ENCODE peak calls at places on chromosomes 11 and 22, in four cellular contexts. L is HFF-Myc, I is suprapubic skin, R is coronary artery. Y is an unnamed sample.

GRCh38 chr22:27212617-27213177 is 555.3 kb downstream of the MIAT start:
- DNase-seq in L (peak), I (peak), R (peak), Y (no peak)

GRCh38 chr22:28716686-28717085 is 24.9 kb downstream of the CHEK2 start:
- DNase-seq in L (no peak), I (no peak), R (no peak), Y (no peak)

GRCh38 chr11:68950776-68951175 is 30.0 kb downstream of the MRGPRD start:
- DNase-seq in L (no peak), I (no peak), R (no peak), Y (no peak)

GRCh38 chr11:70578371-70578770 is 180.0 kb downstream of the CTTN start:
- DNase-seq in L (no peak), I (peak), R (no peak), Y (no peak)

GRCh38 chr11:111793863-111794262 is 27.7 kb upstream of the PPP2R1B start:
- DNase-seq in L (no peak), I (no peak), R (no peak), Y (no peak)

GRCh38 chr11:23124996-23125395 is 264.7 kb upstream of the CCDC179 start:
- DNase-seq in L (no peak), I (no peak), R (no peak), Y (no peak)

GRCh38 chr11:36475192-36475591 is 34.9 kb downstream of the TRAF6 start:
- DNase-seq in L (no peak), I (no peak), R (no peak), Y (no peak)

GRCh38 chr11:61955031-61955415 is 4.9 kb downstream of the BEST1 start:
- DNase-seq in L (no peak), I (no peak), R (peak), Y (peak)

GRCh38 chr11:110689306-110689705 is 22.9 kb downstream of the ARHGAP20 start:
- DNase-seq in L (no peak), I (no peak), R (no peak), Y (no peak)

GRCh38 chr22:29031236-29031982 is 30.2 kb downstream of the C22orf31 start:
- DNase-seq in L (peak), I (peak), R (peak), Y (no peak)

GRCh38 chr11:10809373-10810199 is 860 bp upstream of the EIF4G2 start:
- DNase-seq in L (peak), I (no peak), R (no peak), Y (no peak)

GRCh38 chr11:110317516-110317932 is 21.1 kb upstream of the RDX start:
- DNase-seq in L (no peak), I (no peak), R (no peak), Y (no peak)

GRCh38 chr11:122036022-122036421 is 80.0 kb downstream of the BLID start:
- DNase-seq in L (no peak), I (no peak), R (no peak), Y (no peak)

GRCh38 chr11:92762175-92762574 is 207.3 kb upstream of the MTNR1B start:
- DNase-seq in L (no peak), I (no peak), R (no peak), Y (no peak)
- TF ChIP-seq CTCF in L (no peak), I (no peak), R (no peak), Y (no peak)

GRCh38 chr11:117220999-117221774 is 10.7 kb downstream of the PCSK7 start:
- DNase-seq in L (no peak), I (no peak), R (no peak), Y (no peak)

GRCh38 chr11:117219995-117220394 is 11.9 kb downstream of the PCSK7 start:
- DNase-seq in L (no peak), I (peak), R (no peak), Y (no peak)

GRCh38 chr11:117220568-117220967 is 11.3 kb downstream of the PCSK7 start:
- DNase-seq in L (no peak), I (peak), R (peak), Y (no peak)

GRCh38 chr11:117222991-117223740 is 8.7 kb downstream of the PCSK7 start:
- DNase-seq in L (no peak), I (peak), R (peak), Y (no peak)

DNA sequence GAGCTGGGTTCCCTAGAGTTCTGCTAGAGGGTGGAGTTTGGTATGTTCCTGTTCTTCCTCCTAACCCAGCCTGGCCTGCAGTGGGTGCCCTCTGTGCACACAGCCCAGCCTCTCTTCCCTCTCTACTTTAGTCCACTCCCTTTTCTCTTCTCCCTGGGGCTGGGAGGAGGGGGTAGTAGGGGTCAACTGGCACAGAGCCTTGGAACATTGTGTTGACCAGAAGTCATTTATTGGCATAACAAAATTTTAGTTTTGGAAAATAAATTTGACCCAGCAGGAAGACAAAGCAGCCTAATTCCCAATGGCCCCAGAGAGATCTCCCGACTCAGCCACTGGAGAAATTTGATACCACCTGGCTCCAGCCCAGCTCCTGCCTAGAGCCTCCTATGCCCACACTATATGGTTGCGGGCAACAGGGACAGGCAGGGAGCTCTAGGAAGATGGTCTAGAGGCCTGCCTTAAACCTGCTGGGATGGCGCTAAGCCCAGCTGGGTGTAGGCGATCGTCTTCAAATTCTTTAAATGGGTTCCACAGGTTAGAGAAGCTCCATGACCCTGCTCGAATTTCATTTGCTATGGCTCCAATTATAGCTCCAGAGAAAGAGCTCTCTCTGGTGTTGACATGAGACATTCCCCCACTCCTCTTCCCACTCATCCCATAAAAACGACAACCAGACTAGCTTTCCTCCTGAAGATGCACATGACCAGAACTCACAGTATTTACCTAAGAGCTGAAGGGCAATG is 9.9 kb downstream of the PCSK7 start:
- DNase-seq in L (no peak), I (peak), R (peak), Y (no peak)
- TF ChIP-seq CTCF in L (peak), I (no peak), R (no peak), Y (no peak)

DNA sequence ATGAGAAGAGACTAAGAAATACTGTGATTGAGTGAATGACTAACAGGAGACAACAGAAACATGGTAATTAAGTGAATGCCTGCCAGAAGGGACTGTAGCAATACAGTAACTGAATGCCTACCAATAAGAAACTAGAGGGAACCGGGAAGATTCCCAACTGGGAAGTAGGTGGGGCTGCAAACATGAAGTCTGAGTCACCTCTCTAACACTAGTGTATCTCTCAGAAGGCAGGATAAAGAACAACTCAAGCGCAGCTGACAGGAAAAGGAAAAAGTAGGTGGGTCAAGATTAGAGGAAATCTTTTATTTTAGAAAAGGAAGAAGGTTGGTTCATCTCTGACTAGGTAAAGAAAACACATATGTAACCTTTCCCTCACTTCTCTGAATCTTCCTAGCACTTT is 14.0 kb downstream of the C11orf42 start:
- DNase-seq in L (peak), I (no peak), R (no peak), Y (no peak)
- TF ChIP-seq CTCF in L (no peak), I (no peak), R (no peak), Y (no peak)

GRCh38 chr11:944711-945470 is 19.2 kb downstream of the AP2A2 start:
- DNase-seq in L (no peak), I (no peak), R (no peak), Y (no peak)
- TF ChIP-seq CTCF in L (no peak), I (no peak), R (no peak), Y (no peak)

DNA sequence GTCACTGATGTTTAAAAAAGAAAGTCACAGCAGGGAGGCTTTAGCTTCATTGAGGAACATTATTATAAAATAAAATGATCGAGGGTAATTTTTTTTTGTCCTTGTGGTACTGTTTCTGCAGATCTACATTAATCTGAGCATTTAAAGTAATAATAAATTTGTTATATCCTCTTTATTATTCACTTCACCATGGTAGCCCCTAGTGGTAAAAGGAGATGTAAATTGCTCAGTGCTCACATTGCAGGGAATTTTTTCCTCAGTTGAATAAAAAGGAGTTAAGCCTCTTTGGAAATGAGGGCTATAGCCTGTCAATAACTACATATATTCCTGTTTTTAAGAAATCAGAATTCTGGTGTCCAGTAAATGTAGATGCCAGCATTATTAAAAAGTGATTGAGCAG is 99.7 kb upstream of the VPREB1 start:
- DNase-seq in L (no peak), I (no peak), R (no peak), Y (no peak)
- TF ChIP-seq CTCF in L (no peak), I (no peak), R (no peak), Y (peak)

GRCh38 chr11:57543601-57544000 is 6.2 kb downstream of the SMTNL1 start:
- DNase-seq in L (no peak), I (no peak), R (no peak), Y (no peak)
- TF ChIP-seq CTCF in L (no peak), I (no peak), R (no peak), Y (no peak)